ENCODE peak calls at places on chromosomes 5 and 9, in four cellular contexts. B is stimulated activated CD8-positive, alpha-beta memory T cell treated with anti-CD3 and anti-CD28 coated beads, Interleukin-15, amount 100 ng/mL, for 4 hours; S is spleen; G is stimulated activated naive CD4-positive, alpha-beta T cell. N is an unnamed sample.

GRCh38 chr5:141816598-141817399 is 61.4 kb downstream of the PCDH1 start:
- DNase-seq in B (no peak), S (peak), G (no peak), N (no peak)

GRCh38 chr5:41924526-41924871 is 582 bp upstream of the FBXO4 start:
- DNase-seq in B (no peak), S (no peak), G (no peak), N (no peak)

GRCh38 chr5:78751872-78752271 is 103.3 kb upstream of the LHFPL2 start:
- DNase-seq in B (no peak), S (no peak), G (no peak), N (no peak)

GRCh38 chr9:31730398-31730797 is 654.0 kb upstream of the ACO1 start:
- DNase-seq in B (no peak), S (peak), G (no peak), N (no peak)

GRCh38 chr9:117656007-117656406 is 48.2 kb upstream of the TLR4 start:
- DNase-seq in B (no peak), S (no peak), G (no peak), N (no peak)

GRCh38 chr5:116864838-116865190 is 290.2 kb upstream of the SEMA6A start:
- DNase-seq in B (no peak), S (no peak), G (no peak), N (no peak)

GRCh38 chr9:90025816-90026215 is 421.0 kb downstream of the GADD45G start:
- DNase-seq in B (no peak), S (peak), G (no peak), N (no peak)

GRCh38 chr5:107270561-107270960 is 400.2 kb downstream of the EFNA5 start:
- DNase-seq in B (no peak), S (no peak), G (no peak), N (no peak)

GRCh38 chr5:67612961-67613360 is 416.4 kb upstream of the CD180 start:
- DNase-seq in B (no peak), S (no peak), G (no peak), N (no peak)